ENCODE peak calls at places on chromosomes 1 and 21, in seven cellular contexts. S is naive thymus-derived CD8-positive, alpha-beta T cell; C is NCI-H187; Z is esophagus muscularis mucosa; B is left cardiac atrium; A is GM12878; G is GM12891. H is an unnamed sample.

GRCh38 chr1:46285730-46286477 is 17.5 kb downstream of the LRRC41 start:
- DNase-seq in S (peak), C (peak), Z (no peak), B (no peak), A (no peak), G (no peak), H (no peak)

GRCh38 chr21:37208741-37209225 is 58.4 kb downstream of the VPS26C start:
- DNase-seq in S (no peak), C (no peak), Z (no peak), B (no peak), A (no peak), G (no peak), H (no peak)

GRCh38 chr21:35268817-35269216 is 219.7 kb upstream of the RUNX1 start:
- DNase-seq in S (no peak), C (no peak), Z (no peak), B (no peak), A (no peak), G (no peak), H (no peak)

GRCh38 chr1:231613419-231614349 is 12.9 kb upstream of the DISC1 start:
- DNase-seq in S (no peak), C (no peak), Z (no peak), B (no peak), A (no peak), G (no peak), H (no peak)

GRCh38 chr1:84510668-84511067 is 4.3 kb upstream of the GNG5 start:
- DNase-seq in S (no peak), C (no peak), Z (no peak), B (no peak), A (no peak), G (no peak), H (no peak)

GRCh38 chr1:234960722-234961467 is 167.7 kb downstream of the TOMM20 start:
- DNase-seq in S (no peak), C (no peak), Z (no peak), B (peak), A (no peak), G (no peak), H (no peak)

GRCh38 chr1:92343061-92343460 is 44.2 kb downstream of the RPAP2 start:
- DNase-seq in S (no peak), C (no peak), Z (no peak), B (no peak), A (no peak), G (no peak), H (no peak)

GRCh38 chr1:56491441-56491840 is 87.9 kb downstream of the PLPP3 start:
- DNase-seq in S (no peak), C (no peak), Z (no peak), B (no peak), A (no peak), G (no peak), H (no peak)

GRCh38 chr1:31029031-31029430 is 36.5 kb downstream of the PUM1 start:
- DNase-seq in S (no peak), C (no peak), Z (no peak), B (no peak), A (no peak), G (no peak), H (no peak)